ENCODE peak calls at places on chromosomes 13 and 19, in seven cellular contexts. Y is cardiac fibroblast; X is activated CD4-positive, alpha-beta memory T cell treated with anti-CD3 and anti-CD28 coated beads, Interleukin-2, amount 10 ng/mL, durations not matched to agents 7 days and 5 days; U is NCI-H1105 treated with DMSO at 0.1 percent for 48 hours; M is HuH-7; N is activated T-helper 1 cell treated with Interleukin-2 at 50 U/mL for 16 hours; S is neural crest cell. A is an unnamed sample.

GRCh38 chr19:29432677-29433076 is 93.1 kb upstream of the VSTM2B start:
- DNase-seq in Y (no peak), M (no peak), N (no peak), U (no peak), S (no peak), X (no peak), A (no peak)

GRCh38 chr13:64397699-64398098 is 2832.4 kb downstream of the PCDH9 start:
- DNase-seq in N (no peak), X (no peak), Y (peak), M (no peak), S (no peak), U (no peak), A (no peak)

GRCh38 chr19:41990028-41990427 is 4.0 kb downstream of the ATP1A3 start:
- DNase-seq in M (no peak), U (no peak), S (no peak), X (no peak), Y (no peak), N (no peak), A (no peak)

GRCh38 chr13:31793246-31793645 is 53.9 kb downstream of the RXFP2 start:
- DNase-seq in U (no peak), M (no peak), S (no peak), N (no peak), X (no peak), Y (peak), A (no peak)

GRCh38 chr13:85853901-85854663 is 54.9 kb upstream of the SLITRK6 start:
- DNase-seq in Y (no peak), M (no peak), S (no peak), X (no peak), N (no peak), U (no peak), A (no peak)

GRCh38 chr13:30792257-30793000 is 57.1 kb downstream of the ALOX5AP start:
- DNase-seq in Y (peak), N (no peak), U (peak), M (peak), S (no peak), X (no peak), A (peak)

GRCh38 chr13:93652942-93653341 is 426.3 kb downstream of the GPC6 start:
- DNase-seq in S (no peak), M (no peak), U (no peak), X (no peak), Y (no peak), N (no peak), A (no peak)

GRCh38 chr13:74132152-74132767 is 1.9 kb downstream of the KLF12 start:
- DNase-seq in Y (peak), S (no peak), U (no peak), N (no peak), X (peak), M (no peak), A (no peak)

GRCh38 chr13:33069365-33069764 is 53.1 kb downstream of the KL start:
- DNase-seq in U (no peak), S (no peak), X (no peak), M (no peak), Y (peak), N (no peak), A (no peak)

GRCh38 chr19:39807846-39808364 is 26.1 kb downstream of the DYRK1B start:
- DNase-seq in U (no peak), X (no peak), Y (no peak), S (no peak), M (no peak), N (no peak), A (no peak)

GRCh38 chr19:48290923-48291700 is 21.2 kb downstream of the ZNF114 start:
- DNase-seq in M (peak), U (peak), X (peak), S (peak), Y (peak), N (peak), A (no peak)

GRCh38 chr19:29482855-29483640 is 42.7 kb upstream of the VSTM2B start:
- DNase-seq in S (no peak), N (no peak), U (no peak), Y (no peak), X (no peak), M (no peak), A (no peak)

GRCh38 chr13:92842145-92842544 is 384.5 kb upstream of the GPC6 start:
- DNase-seq in X (no peak), U (no peak), S (no peak), N (no peak), M (no peak), Y (peak), A (peak)

GRCh38 chr13:93248627-93249047 is 22.0 kb downstream of the GPC6 start:
- DNase-seq in S (peak), U (no peak), Y (no peak), M (no peak), N (no peak), X (no peak), A (no peak)

GRCh38 chr13:35925669-35926068 is 205.5 kb downstream of the DCLK1 start:
- DNase-seq in N (no peak), U (no peak), Y (peak), X (no peak), S (no peak), M (no peak), A (no peak)

GRCh38 chr13:21060063-21060826 is 1.1 kb downstream of the LATS2 start:
- DNase-seq in U (no peak), M (peak), X (no peak), N (no peak), S (peak), Y (peak), A (no peak)

GRCh38 chr13:25232937-25233515 is 54.3 kb downstream of the MTMR6 start:
- DNase-seq in X (no peak), S (no peak), M (peak), Y (peak), U (peak), N (no peak), A (no peak)